ENCODE peak calls at places on chromosomes 5 and 9, in nine cellular contexts. H, I, J, Q, O, F, T, K and C are unnamed samples.

GRCh38 chr5:174327317-174327864 is 281.9 kb downstream of the NSG2 start:
- DNase-seq in H (peak), I (peak), J (peak), Q (peak), O (no peak), F (peak), T (no peak), K (peak), C (peak)

GRCh38 chr5:83925321-83925877 is 204.7 kb upstream of the HAPLN1 start:
- DNase-seq in H (peak), I (no peak), J (no peak), Q (no peak), O (no peak), F (no peak), T (no peak), K (peak), C (peak)

GRCh38 chr5:21774791-21775190 is 1078.4 kb downstream of the CDH12 start:
- DNase-seq in H (peak), I (no peak), J (no peak), Q (no peak), O (no peak), F (no peak), T (no peak), K (peak), C (peak)

GRCh38 chr5:56303511-56303910 is 70.4 kb upstream of the ANKRD55 start:
- DNase-seq in H (no peak), I (no peak), J (no peak), Q (no peak), O (no peak), F (no peak), T (no peak), K (no peak), C (no peak)

GRCh38 chr5:143955140-143955539 is 143.2 kb downstream of the HMHB1 start:
- DNase-seq in H (peak), I (no peak), J (no peak), Q (no peak), O (no peak), F (no peak), T (no peak), K (no peak), C (no peak)

GRCh38 chr5:149418910-149419531 is 39.9 kb upstream of the IL17B start:
- DNase-seq in H (no peak), I (no peak), J (no peak), Q (no peak), O (no peak), F (no peak), T (no peak), K (no peak), C (no peak)

GRCh38 chr9:125750656-125751035 is 3.5 kb downstream of the PBX3 start:
- DNase-seq in H (no peak), I (no peak), J (no peak), Q (no peak), O (no peak), F (peak), T (no peak), K (no peak), C (no peak)

GRCh38 chr9:124350485-124351263 is 64.6 kb downstream of the PSMB7 start:
- DNase-seq in H (no peak), I (no peak), J (no peak), Q (no peak), O (no peak), F (no peak), T (no peak), K (no peak), C (no peak)

GRCh38 chr9:16542290-16542689 is 328.2 kb downstream of the BNC2 start:
- DNase-seq in H (no peak), I (no peak), J (no peak), Q (no peak), O (no peak), F (no peak), T (no peak), K (no peak), C (peak)

GRCh38 chr9:73180373-73180772 is 28.7 kb downstream of the ANXA1 start:
- DNase-seq in H (peak), I (no peak), J (no peak), Q (no peak), O (no peak), F (no peak), T (no peak), K (no peak), C (no peak)

GRCh38 chr5:128536861-128537305 is 1.2 kb downstream of the FBN2 start:
- DNase-seq in H (no peak), I (no peak), J (no peak), Q (no peak), O (no peak), F (no peak), T (no peak), K (no peak), C (no peak)

GRCh38 chr9:135344915-135345500 is 134.6 kb upstream of the PPP1R26 start:
- DNase-seq in H (no peak), I (no peak), J (no peak), Q (no peak), O (no peak), F (no peak), T (no peak), K (no peak), C (no peak)

GRCh38 chr9:68750179-68750685 is 45.2 kb downstream of the PIP5K1B start:
- DNase-seq in H (no peak), I (no peak), J (no peak), Q (no peak), O (no peak), F (no peak), T (no peak), K (no peak), C (no peak)

GRCh38 chr9:136052433-136052880 is 42.6 kb downstream of the NACC2 start:
- DNase-seq in H (peak), I (no peak), J (peak), Q (no peak), O (no peak), F (no peak), T (no peak), K (peak), C (peak)

GRCh38 chr5:154467655-154468354 is 10.2 kb downstream of the HAND1 start:
- DNase-seq in H (peak), I (no peak), J (peak), Q (peak), O (peak), F (peak), T (peak), K (peak), C (peak)

GRCh38 chr5:107631805-107632362 is 38.9 kb downstream of the EFNA5 start:
- DNase-seq in H (peak), I (no peak), J (no peak), Q (no peak), O (no peak), F (no peak), T (no peak), K (no peak), C (no peak)